ENCODE peak calls at places on chromosome 16, in four cellular contexts. K, A, T and W are unnamed samples.

GRCh38 chr16:69709456-69710084 is 16.8 kb downstream of the NQO1 start:
- DNase-seq in K (peak), A (peak), T (peak), W (peak)

GRCh38 chr16:83561876-83562275 is 245.9 kb upstream of the HSBP1 start:
- DNase-seq in K (peak), A (no peak), T (no peak), W (peak)

GRCh38 chr16:68331879-68332410 is 21.1 kb downstream of the PRMT7 start:
- DNase-seq in K (no peak), A (no peak), T (no peak), W (peak)

GRCh38 chr16:87132361-87133014 is 184.7 kb downstream of the C16orf95 start:
- DNase-seq in K (no peak), A (no peak), T (no peak), W (peak)

GRCh38 chr16:57527610-57528360 is 8.6 kb downstream of the CCDC102A start:
- DNase-seq in K (peak), A (no peak), T (no peak), W (no peak)

GRCh38 chr16:4947722-4948503 is 10.2 kb upstream of the SEC14L5 start:
- DNase-seq in K (no peak), A (no peak), T (no peak), W (no peak)

GRCh38 chr16:83437036-83437435 is 370.7 kb upstream of the HSBP1 start:
- DNase-seq in K (no peak), A (no peak), T (no peak), W (no peak)

GRCh38 chr16:26139884-26140283 is 448.1 kb downstream of the HS3ST4 start:
- DNase-seq in K (no peak), A (no peak), T (no peak), W (no peak)

GRCh38 chr16:74898667-74899066 is 86.3 kb downstream of the WDR59 start:
- DNase-seq in K (no peak), A (no peak), T (no peak), W (no peak)

GRCh38 chr16:86876499-86876898 is 298.1 kb downstream of the FOXL1 start:
- DNase-seq in K (no peak), A (no peak), T (no peak), W (no peak)

GRCh38 chr16:55033225-55034156 is 102.8 kb downstream of the IRX5 start:
- DNase-seq in K (no peak), A (peak), T (no peak), W (no peak)

GRCh38 chr16:81279375-81279774 is 35.4 kb upstream of the GAN start:
- DNase-seq in K (no peak), A (no peak), T (no peak), W (peak)

GRCh38 chr16:50960517-50961202 is 190.4 kb downstream of the SALL1 start:
- DNase-seq in K (no peak), A (no peak), T (no peak), W (no peak)

GRCh38 chr16:87484487-87485331 is 8.1 kb downstream of the ZCCHC14 start:
- DNase-seq in K (peak), A (no peak), T (no peak), W (no peak)

GRCh38 chr16:73951541-73951940 is 345.1 kb upstream of the PSMD7 start:
- DNase-seq in K (no peak), A (no peak), T (no peak), W (peak)

GRCh38 chr16:77585852-77586251 is 136.5 kb upstream of the NUDT7 start:
- DNase-seq in K (no peak), A (no peak), T (no peak), W (peak)

GRCh38 chr16:68470461-68471150 is 22.3 kb upstream of the SMPD3 start:
- DNase-seq in K (no peak), A (no peak), T (peak), W (no peak)

GRCh38 chr16:75380870-75381269 is 52.4 kb downstream of the CFDP1 start:
- DNase-seq in K (no peak), A (no peak), T (no peak), W (peak)

GRCh38 chr16:64313726-64314125 is 808.1 kb downstream of the CDH11 start:
- DNase-seq in K (no peak), A (no peak), T (no peak), W (no peak)

GRCh38 chr16:26889751-26890150 is 177.0 kb upstream of the C16orf82 start:
- DNase-seq in K (no peak), A (no peak), T (no peak), W (no peak)

GRCh38 chr16:80467961-80468360 is 72.8 kb upstream of the DYNLRB2 start:
- DNase-seq in K (no peak), A (no peak), T (no peak), W (no peak)

GRCh38 chr16:69830534-69831211 is 68.5 kb downstream of the WWP2 start:
- DNase-seq in K (no peak), A (no peak), T (no peak), W (peak)

GRCh38 chr16:59699786-59700185 is 965.7 kb upstream of the GOT2 start:
- DNase-seq in K (no peak), A (no peak), T (no peak), W (no peak)

GRCh38 chr16:53061701-53062159 is 6.9 kb downstream of the CHD9 start:
- DNase-seq in K (no peak), A (no peak), T (peak), W (no peak)

GRCh38 chr16:11740567-11740966 is 2.1 kb downstream of the TXNDC11 start:
- DNase-seq in K (peak), A (no peak), T (no peak), W (no peak)
- TF ChIP-seq CHD1 in K (no peak), A (no peak), T (no peak), W (no peak)

GRCh38 chr16:66380421-66380820 is 13.9 kb downstream of the CDH5 start:
- DNase-seq in K (no peak), A (no peak), T (no peak), W (no peak)

GRCh38 chr16:66383551-66383950 is 17.1 kb downstream of the CDH5 start:
- DNase-seq in K (no peak), A (no peak), T (no peak), W (no peak)

GRCh38 chr16:66381585-66382170 is 15.2 kb downstream of the CDH5 start:
- DNase-seq in K (no peak), A (no peak), T (no peak), W (no peak)

GRCh38 chr16:66382966-66383299 is 16.4 kb downstream of the CDH5 start:
- DNase-seq in K (no peak), A (no peak), T (no peak), W (peak)

GRCh38 chr16:66382171-66382965 is 15.9 kb downstream of the CDH5 start:
- DNase-seq in K (no peak), A (no peak), T (no peak), W (peak)
- TF ChIP-seq CHD1 in K (no peak), A (no peak), T (no peak), W (no peak)

DNA sequence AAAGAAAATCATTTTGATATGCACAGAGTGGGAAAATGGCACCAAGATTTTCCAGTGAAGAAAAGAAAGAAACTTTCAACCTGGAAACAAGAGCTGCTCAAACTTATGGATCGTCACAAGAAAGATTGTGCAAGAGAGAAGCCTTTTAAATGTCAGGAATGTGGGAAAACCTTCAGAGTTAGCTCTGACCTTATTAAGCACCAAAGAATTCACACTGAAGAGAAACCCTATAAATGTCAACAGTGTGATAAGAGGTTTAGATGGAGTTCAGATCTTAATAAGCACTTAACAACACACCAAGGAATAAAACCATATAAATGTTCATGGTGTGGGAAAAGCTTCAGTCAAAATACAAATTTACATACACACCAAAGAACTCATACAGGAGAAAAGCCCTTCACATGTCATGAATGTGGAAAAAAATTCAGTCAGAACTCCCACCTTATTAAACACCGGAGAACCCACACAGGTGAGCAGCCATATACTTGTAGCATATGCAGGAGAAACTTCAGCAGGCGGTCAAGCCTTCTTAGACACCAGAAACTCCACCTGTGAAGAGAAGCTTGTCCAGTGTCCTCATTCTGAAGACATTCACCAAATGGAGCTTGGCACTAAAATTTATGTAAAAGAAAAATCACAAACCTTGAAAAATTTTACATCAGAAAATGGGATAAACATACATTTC is 12.2 kb downstream of the ZNF75A start:
- DNase-seq in K (no peak), A (no peak), T (no peak), W (peak)
- TF ChIP-seq CHD1 in K (no peak), A (no peak), T (no peak), W (no peak)

GRCh38 chr16:30458561-30459394 is 13.1 kb upstream of the SEPHS2 start:
- DNase-seq in K (no peak), A (no peak), T (peak), W (no peak)
- TF ChIP-seq CHD1 in K (no peak), A (no peak), T (peak), W (no peak)

GRCh38 chr16:16972831-16973230 is 497.9 kb downstream of the XYLT1 start:
- DNase-seq in K (no peak), A (no peak), T (no peak), W (no peak)

GRCh38 chr16:16973726-16974125 is 497.0 kb downstream of the XYLT1 start:
- DNase-seq in K (no peak), A (no peak), T (no peak), W (no peak)

GRCh38 chr16:16971042-16971441 is 499.7 kb downstream of the XYLT1 start:
- DNase-seq in K (no peak), A (no peak), T (no peak), W (no peak)

DNA sequence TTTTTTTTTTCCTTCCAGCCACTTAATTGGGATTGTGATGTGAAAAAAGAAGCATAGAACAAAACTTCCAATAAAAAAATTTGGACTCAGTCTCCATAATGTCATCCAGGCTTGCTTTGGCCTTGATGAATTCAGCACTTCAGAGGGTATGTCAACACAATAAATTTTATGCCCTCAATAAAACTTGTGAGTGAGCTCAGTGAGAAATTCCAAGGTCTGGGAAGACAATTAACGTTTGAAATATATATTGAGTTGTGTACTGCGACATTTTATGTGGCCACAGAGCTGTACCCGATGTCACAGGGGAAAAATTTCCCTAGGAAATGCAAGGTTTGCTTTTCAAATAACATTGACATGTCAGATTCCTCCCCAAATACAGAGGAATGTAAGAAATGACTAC is 496.6 kb downstream of the XYLT1 start:
- DNase-seq in K (no peak), A (no peak), T (no peak), W (no peak)
- TF ChIP-seq CHD1 in K (no peak), A (no peak), T (no peak), W (no peak)

DNA sequence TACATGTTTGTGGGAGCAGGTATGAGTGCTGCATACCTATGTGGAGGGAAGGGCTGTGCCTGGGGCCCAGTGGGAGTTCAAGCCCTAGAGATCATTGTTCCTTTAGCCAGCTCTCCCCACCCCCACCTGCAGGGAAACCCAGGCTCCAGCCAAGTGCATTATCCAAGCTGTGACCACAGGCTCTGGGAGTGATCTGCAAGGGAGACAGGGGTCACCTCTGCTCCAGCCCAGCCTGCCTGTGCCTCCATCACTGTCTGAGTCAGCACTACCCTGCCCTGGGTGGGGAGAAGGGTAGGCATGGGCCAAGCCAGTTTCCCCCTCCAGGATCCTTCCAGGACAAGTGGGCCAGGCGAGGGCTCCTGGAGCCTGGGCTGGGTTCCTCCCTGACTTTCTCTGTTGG is 32.1 kb upstream of the SBK1 start:
- DNase-seq in K (no peak), A (no peak), T (no peak), W (no peak)
- TF ChIP-seq CHD1 in K (no peak), A (no peak), T (no peak), W (no peak)

GRCh38 chr16:30951193-30951592 is 2.3 kb downstream of the ORAI3 start:
- DNase-seq in K (no peak), A (no peak), T (no peak), W (no peak)

GRCh38 chr16:30953111-30953510 is 4.2 kb downstream of the ORAI3 start:
- DNase-seq in K (no peak), A (no peak), T (no peak), W (no peak)

GRCh38 chr16:30954993-30955392 is 2.6 kb upstream of the SETD1A start:
- DNase-seq in K (no peak), A (no peak), T (no peak), W (no peak)

GRCh38 chr16:30951785-30952184 is 2.9 kb downstream of the ORAI3 start:
- DNase-seq in K (no peak), A (no peak), T (no peak), W (peak)

GRCh38 chr16:30953511-30954124 is 3.9 kb upstream of the SETD1A start:
- DNase-seq in K (peak), A (peak), T (no peak), W (peak)
- TF ChIP-seq CHD1 in K (no peak), A (no peak), T (no peak), W (no peak)

GRCh38 chr16:23803591-23804123 is 32.1 kb upstream of the PRKCB start:
- DNase-seq in K (peak), A (peak), T (no peak), W (peak)

GRCh38 chr16:23801387-23801786 is 34.4 kb upstream of the PRKCB start:
- DNase-seq in K (peak), A (peak), T (no peak), W (peak)

DNA sequence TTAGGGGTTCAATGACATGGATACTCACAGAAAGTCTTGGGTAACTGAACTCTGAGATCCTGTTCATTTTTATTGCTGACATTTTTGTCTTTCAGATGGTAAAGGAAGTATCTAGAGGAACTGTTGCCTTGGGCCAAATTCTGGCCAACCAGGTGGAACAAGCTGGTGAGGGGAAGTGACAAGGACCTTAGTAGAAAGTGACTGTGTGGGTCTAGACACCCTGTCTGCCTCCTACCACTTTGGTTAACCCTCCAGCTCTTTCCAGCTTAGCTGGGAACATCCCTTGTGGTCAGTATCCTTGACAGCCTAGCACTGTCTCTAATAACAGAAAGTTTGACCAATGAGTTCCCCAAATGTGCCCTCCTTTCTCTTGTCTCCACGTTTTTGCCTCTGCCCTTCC is 28.8 kb upstream of the PRKCB start:
- DNase-seq in K (no peak), A (no peak), T (no peak), W (no peak)
- TF ChIP-seq CHD1 in K (no peak), A (no peak), T (no peak), W (no peak)

DNA sequence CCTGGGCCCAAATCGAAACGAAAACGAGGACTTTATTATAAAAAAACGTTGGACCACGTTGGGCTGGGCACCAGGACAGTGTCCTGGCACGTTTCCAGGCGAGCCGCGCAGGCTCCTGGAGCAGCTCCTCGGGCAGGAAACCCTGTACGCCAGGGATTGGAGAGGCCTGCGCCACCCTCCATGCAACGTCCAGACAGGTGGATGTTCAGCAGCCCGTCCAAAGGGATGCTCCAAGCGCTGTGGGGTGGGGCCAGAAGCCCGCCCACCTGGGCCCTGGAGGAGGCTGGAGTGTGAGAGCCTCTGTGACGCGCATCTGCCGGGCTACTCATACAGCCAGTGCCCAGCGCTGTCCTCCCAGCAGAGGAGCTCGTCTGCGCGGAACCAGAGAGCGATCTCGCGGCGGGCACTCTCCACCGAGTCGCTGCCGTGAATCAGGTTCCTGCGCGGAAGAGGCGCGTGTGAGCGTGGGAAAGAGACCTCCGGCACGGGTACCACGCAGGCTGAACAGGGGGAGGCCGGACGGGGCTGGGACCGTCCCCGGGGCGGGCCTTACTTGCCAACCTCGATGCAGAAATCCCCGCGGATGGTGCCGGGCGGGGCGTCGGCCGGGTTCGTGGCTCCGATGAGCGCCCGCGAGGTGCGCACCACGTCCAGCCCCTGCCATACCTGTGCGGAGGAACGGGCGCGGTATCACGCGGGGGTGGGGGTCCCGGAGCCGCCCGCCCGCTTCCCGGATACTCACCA is 843 bp downstream of the NME3 start:
- DNase-seq in K (peak), A (peak), T (no peak), W (peak)
- TF ChIP-seq CHD1 in K (no peak), A (no peak), T (no peak), W (no peak)